ENCODE peak calls at places on chromosomes 16 and 17, in five cellular contexts. M, D, P, K and O are unnamed samples.

GRCh38 chr17:61467416-61468262 is 15.4 kb downstream of the TBX4 start:
- DNase-seq in D (no peak), K (peak; percentile 52), M (no peak), P (no peak), O (no peak)

GRCh38 chr17:41178341-41178740 is 320 bp upstream of the KRTAP4-2 start:
- DNase-seq in K (no peak), P (no peak), D (no peak), M (no peak), O (no peak)

GRCh38 chr17:82839617-82840292 is at the start of gene ZNF750:
- DNase-seq in P (no peak), K (no peak), D (no peak), M (no peak), O (no peak)

GRCh38 chr17:63993368-63993990 is 4.7 kb upstream of the PRR29 start:
- DNase-seq in M (peak; percentile 34), K (peak; percentile 45), D (peak; percentile 35), P (no peak), O (no peak)

GRCh38 chr16:73268311-73268997 is 220.5 kb upstream of the ZFHX3 start:
- DNase-seq in P (peak; percentile 24), M (no peak), D (no peak), K (no peak), O (no peak)

GRCh38 chr16:15031179-15031578 is 24.7 kb downstream of the NTAN1 start:
- DNase-seq in D (no peak), M (no peak), K (no peak), P (no peak), O (no peak)

GRCh38 chr16:11675561-11676511 is 7.6 kb downstream of the SNN start:
- DNase-seq in M (no peak), P (no peak), K (no peak), D (no peak), O (no peak)

GRCh38 chr17:58968662-58969061 is 138.0 kb downstream of the TRIM37 start:
- DNase-seq in P (no peak), K (no peak), M (no peak), D (no peak), O (no peak)

GRCh38 chr16:4097826-4098240 is 18.4 kb downstream of the ADCY9 start:
- DNase-seq in P (no peak), M (no peak), K (no peak), D (no peak), O (no peak)

GRCh38 chr17:49557204-49558024 is 18.3 kb upstream of the NXPH3 start:
- DNase-seq in D (no peak), M (no peak), P (no peak), K (peak; percentile 65), O (no peak)

GRCh38 chr17:75909051-75909811 is 4.5 kb upstream of the MRPL38 start:
- DNase-seq in P (no peak), D (no peak), M (no peak), K (peak; percentile 87), O (peak; percentile 20)

GRCh38 chr16:67928561-67929364 is 2.9 kb downstream of the CTRL start:
- DNase-seq in D (peak; percentile 60), P (peak; percentile 48), K (peak; percentile 80), M (peak; percentile 77), O (no peak)

GRCh38 chr17:34156401-34156740 is 98.7 kb upstream of the CCL2 start:
- DNase-seq in K (no peak), P (no peak), D (no peak), M (no peak), O (no peak)

GRCh38 chr17:31842416-31843381 is 16.3 kb downstream of the COPRS start:
- DNase-seq in K (peak; percentile 80), D (peak; percentile 37), P (peak; percentile 83), M (peak; percentile 69), O (peak; percentile 57)

GRCh38 chr17:15121426-15121825 is 143.7 kb downstream of the PMP22 start:
- DNase-seq in P (no peak), M (no peak), K (no peak), D (no peak), O (no peak)

GRCh38 chr17:31416503-31416923 is 25.0 kb downstream of the RAB11FIP4 start:
- DNase-seq in M (no peak), D (no peak), K (no peak), P (peak; percentile 33), O (peak; percentile 85)

GRCh38 chr17:67506966-67507365 is 129.9 kb downstream of the PITPNC1 start:
- DNase-seq in K (no peak), P (no peak), D (no peak), M (no peak), O (no peak)

GRCh38 chr16:53159781-53160436 is 105.1 kb downstream of the CHD9 start:
- DNase-seq in K (peak; percentile 75), M (peak; percentile 54), P (peak; percentile 37), D (no peak), O (peak; percentile 34)

GRCh38 chr17:21286066-21286770 is 1.7 kb downstream of the MAP2K3 start:
- DNase-seq in P (no peak), M (no peak), K (peak; percentile 58), D (no peak), O (no peak)

GRCh38 chr17:29562615-29563014 is 4.2 kb downstream of the ABHD15 start:
- DNase-seq in P (no peak), D (no peak), M (no peak), K (no peak), O (no peak)

GRCh38 chr17:79171152-79171551 is 96.5 kb downstream of the ENGASE start:
- DNase-seq in P (no peak), D (no peak), M (no peak), K (no peak), O (no peak)

GRCh38 chr16:27803775-27804549 is 254.0 kb downstream of the KATNIP start:
- DNase-seq in D (no peak), K (no peak), M (no peak), P (no peak), O (no peak)

GRCh38 chr17:65556014-65556909 is 5.2 kb downstream of the AXIN2 start:
- DNase-seq in M (peak; percentile 92), K (peak; percentile 75), D (peak; percentile 87), P (peak; percentile 79), O (peak; percentile 36)

GRCh38 chr17:36849871-36850348 is 87.4 kb upstream of the LHX1 start:
- DNase-seq in D (no peak), K (peak; percentile 4), M (no peak), P (no peak), O (no peak)

GRCh38 chr16:89089142-89089541 is 4.5 kb upstream of the ACSF3 start:
- DNase-seq in K (no peak), M (no peak), D (no peak), P (no peak), O (no peak)

GRCh38 chr17:55301521-55302406 is 37.0 kb downstream of the HLF start:
- DNase-seq in M (no peak), D (no peak), P (no peak), K (no peak), O (no peak)

GRCh38 chr17:74743755-74744154 is 4.7 kb upstream of the NHERF1 start:
- DNase-seq in P (no peak), K (no peak), M (no peak), D (no peak), O (no peak)

GRCh38 chr17:29483503-29483902 is 83.3 kb downstream of the ABHD15 start:
- DNase-seq in K (no peak), D (no peak), P (no peak), M (no peak), O (no peak)

GRCh38 chr17:14875557-14876412 is 389.3 kb downstream of the PMP22 start:
- DNase-seq in M (no peak), P (no peak), D (no peak), K (no peak), O (no peak)

GRCh38 chr17:44878627-44879221 is 20.5 kb downstream of the EFTUD2 start:
- DNase-seq in K (peak; percentile 50), P (no peak), D (no peak), M (peak; percentile 28), O (no peak)

DNA sequence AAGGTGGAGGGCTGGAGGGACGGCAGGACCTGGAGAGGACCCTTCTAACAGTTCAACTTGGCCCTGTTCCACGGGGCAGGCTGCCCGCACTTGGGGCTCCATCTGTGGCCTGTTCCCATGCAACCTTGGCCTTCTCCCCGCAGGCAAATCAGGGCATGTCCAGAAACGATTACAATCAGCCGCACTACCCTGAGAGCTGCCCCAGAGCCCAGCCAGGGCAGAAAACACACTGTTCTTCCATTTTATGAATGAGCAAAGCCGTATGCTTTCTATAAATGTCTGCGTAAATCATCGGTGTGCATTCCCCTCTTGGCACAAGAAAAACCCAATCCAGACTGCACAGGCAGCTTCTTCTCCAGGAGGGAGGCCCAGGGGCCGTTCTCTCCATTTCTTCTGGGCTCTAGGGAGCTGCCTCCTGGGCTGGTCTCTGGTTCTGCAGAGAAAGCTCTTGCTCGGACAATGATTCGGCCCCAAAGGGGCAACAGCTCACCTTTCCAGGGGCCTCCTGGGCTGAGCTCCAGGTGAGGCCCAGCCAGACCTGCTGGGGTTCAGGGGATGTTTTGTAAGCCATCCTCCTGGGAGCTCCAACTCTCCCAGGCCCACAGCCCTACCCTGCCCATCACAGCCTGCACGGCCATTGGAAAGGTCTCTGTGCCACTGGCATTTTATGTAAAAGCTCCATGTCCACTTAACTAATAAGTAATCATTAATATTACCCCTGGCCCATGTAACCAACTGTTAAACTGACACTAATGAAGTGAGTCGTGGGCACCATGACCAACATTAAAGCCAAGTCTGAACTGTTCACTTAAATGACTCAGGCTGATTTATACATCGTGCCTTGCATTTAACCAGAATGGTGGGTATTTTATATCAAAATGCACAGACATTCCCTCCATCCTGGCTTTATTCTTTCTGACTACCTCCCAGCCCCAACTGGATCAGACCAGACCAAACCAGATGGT is 229.0 kb downstream of the SOX9 start:
- DNase-seq in P (no peak), M (no peak), K (no peak), D (no peak), O (peak; percentile 11)
- H3K27ac ChIP-seq in P (no peak overlapping the region), M (no peak overlapping the region), K (no peak overlapping the region), D (no peak overlapping the region), O (peak overlapping the region; percentile 18)

DNA sequence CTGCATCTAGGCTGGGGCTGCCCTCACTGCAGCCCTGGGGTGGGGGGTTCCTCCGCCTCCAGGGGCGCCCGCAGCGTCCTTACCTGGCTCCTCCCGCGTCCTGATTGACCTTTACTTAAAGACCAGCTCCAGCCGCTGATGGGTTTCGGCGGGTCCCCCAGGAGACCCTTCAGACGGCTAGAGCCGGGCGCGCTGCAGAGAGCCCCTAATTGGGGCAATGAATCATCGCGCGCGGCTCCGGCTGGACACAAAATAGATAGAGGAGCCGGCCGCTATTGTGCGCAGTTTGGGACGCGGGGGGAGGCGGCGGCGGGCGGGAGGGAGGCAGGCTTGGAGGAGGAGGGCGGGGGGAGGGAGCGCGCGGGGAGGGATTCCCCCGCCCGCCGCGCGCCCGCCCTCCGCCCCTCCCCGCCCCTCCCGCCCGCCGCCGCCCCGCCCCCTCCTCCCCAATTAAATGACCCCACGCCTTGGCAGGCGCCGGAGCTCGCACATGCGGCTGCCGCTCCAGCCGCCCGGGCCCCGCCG is 56.5 kb upstream of the CIBAR2 start:
- DNase-seq in P (peak; percentile 69), K (no peak), D (no peak), M (no peak), O (no peak)
- H3K27ac ChIP-seq in P (no peak overlapping the region), K (no peak overlapping the region), D (no peak overlapping the region), M (no peak overlapping the region), O (no peak overlapping the region)

GRCh38 chr16:57137566-57138273 is 45.3 kb downstream of the CPNE2 start:
- DNase-seq in D (no peak), K (no peak), P (no peak), M (no peak), O (no peak)
- H3K27ac ChIP-seq in D (no peak overlapping the region), K (no peak overlapping the region), P (no peak overlapping the region), M (no peak overlapping the region), O (peak overlapping the region; percentile 24)

GRCh38 chr16:69386596-69386995 is 789 bp upstream of the TERF2 start:
- DNase-seq in M (no peak), P (no peak), D (no peak), K (no peak), O (no peak)

GRCh38 chr16:69381231-69381630 is 4.6 kb downstream of the TERF2 start:
- DNase-seq in D (no peak), K (no peak), M (no peak), P (no peak), O (no peak)

GRCh38 chr16:69382421-69382820 is 3.4 kb downstream of the TERF2 start:
- DNase-seq in P (no peak), D (no peak), K (no peak), M (no peak), O (no peak)

GRCh38 chr16:69384974-69385373 is 833 bp downstream of the TERF2 start:
- DNase-seq in D (no peak), P (no peak), K (peak; percentile 19), M (no peak), O (no peak)
- H3K27ac ChIP-seq in D (peak overlapping the region; percentile 84), P (no peak overlapping the region), K (peak overlapping the region; percentile 79), M (peak overlapping the region; percentile 95), O (peak overlapping the region; percentile 76)